ENCODE peak calls at places on chromosomes 6 and 20, in six cellular contexts. Y is body of pancreas, S is heart right ventricle, W is IMR-90, U is AG04450, O is Peyer's patch. R is an unnamed sample.

GRCh38 chr6:11711644-11711993 is 67.0 kb downstream of the ADTRP start:
- DNase-seq in Y (no peak), S (no peak), W (peak), U (peak), O (no peak), R (no peak)

GRCh38 chr6:100948381-100949133 is 67.4 kb upstream of the ASCC3 start:
- DNase-seq in Y (no peak), S (no peak), W (peak), U (no peak), O (peak), R (no peak)

GRCh38 chr6:106199998-106200397 is 113.9 kb downstream of the PRDM1 start:
- DNase-seq in Y (no peak), S (no peak), W (peak), U (peak), O (no peak), R (no peak)

GRCh38 chr20:52446421-52447231 is 255.0 kb upstream of the ZFP64 start:
- DNase-seq in Y (no peak), S (no peak), W (peak), U (peak), O (no peak), R (no peak)

GRCh38 chr6:83160167-83160566 is 32.9 kb downstream of the PGM3 start:
- DNase-seq in Y (no peak), S (no peak), W (no peak), U (no peak), O (no peak), R (no peak)

GRCh38 chr20:35742741-35743523 is 872 bp upstream of the RBM39 start:
- DNase-seq in Y (no peak), S (no peak), W (no peak), U (no peak), O (no peak), R (no peak)

GRCh38 chr6:32833599-32834155 is 4.9 kb downstream of the TAP2 start:
- DNase-seq in Y (no peak), S (no peak), W (no peak), U (no peak), O (no peak), R (no peak)

GRCh38 chr6:45586216-45587171 is 208.8 kb upstream of the SUPT3H start:
- DNase-seq in Y (no peak), S (no peak), W (no peak), U (no peak), O (peak), R (no peak)

GRCh38 chr20:19626896-19627295 is 131.2 kb upstream of the RIN2 start:
- DNase-seq in Y (no peak), S (no peak), W (peak), U (no peak), O (no peak), R (no peak)

GRCh38 chr20:21052686-21053001 is 53.5 kb downstream of the LINC00237 start:
- DNase-seq in Y (no peak), S (no peak), W (no peak), U (no peak), O (no peak), R (no peak)

GRCh38 chr6:118652051-118652699 is 784 bp upstream of the CEP85L start:
- DNase-seq in Y (no peak), S (no peak), W (no peak), U (no peak), O (no peak), R (no peak)

GRCh38 chr20:20796766-20797415 is 84.4 kb upstream of the RALGAPA2 start:
- DNase-seq in Y (no peak), S (no peak), W (no peak), U (no peak), O (no peak), R (no peak)

GRCh38 chr6:7725849-7726415 is at the start of gene BMP6:
- DNase-seq in Y (peak), S (peak), W (peak), U (peak), O (peak), R (peak)

GRCh38 chr20:25148181-25148981 is 47.1 kb upstream of the ENTPD6 start:
- DNase-seq in Y (peak), S (peak), W (peak), U (no peak), O (peak), R (peak)

GRCh38 chr6:25303234-25303633 is 24.1 kb downstream of the CARMIL1 start:
- DNase-seq in Y (no peak), S (no peak), W (no peak), U (no peak), O (no peak), R (no peak)

GRCh38 chr6:141103246-141103645 is 1029.5 kb upstream of the GJE1 start:
- DNase-seq in Y (no peak), S (no peak), W (peak), U (no peak), O (no peak), R (no peak)

GRCh38 chr6:111590209-111590955 is 15.3 kb downstream of the TRAF3IP2 start:
- DNase-seq in Y (no peak), S (no peak), W (peak), U (no peak), O (no peak), R (no peak)

GRCh38 chr20:61968932-61969331 is 96.7 kb downstream of the TAF4 start:
- DNase-seq in Y (no peak), S (no peak), W (no peak), U (no peak), O (peak), R (no peak)

GRCh38 chr6:2665169-2666070 is 85.3 kb downstream of the MYLK4 start:
- DNase-seq in Y (no peak), S (no peak), W (peak), U (no peak), O (no peak), R (no peak)

GRCh38 chr20:51156796-51157119 is 133.9 kb upstream of the KCNG1 start:
- DNase-seq in Y (no peak), S (no peak), W (no peak), U (no peak), O (no peak), R (no peak)

GRCh38 chr20:62009869-62010445 is 55.7 kb downstream of the TAF4 start:
- DNase-seq in Y (no peak), S (no peak), W (no peak), U (no peak), O (no peak), R (no peak)

GRCh38 chr20:43389231-43389630 is 68.5 kb upstream of the SRSF6 start:
- DNase-seq in Y (peak), S (peak), W (no peak), U (no peak), O (no peak), R (peak)

GRCh38 chr6:151001387-151002063 is 136.0 kb downstream of the MTHFD1L start:
- DNase-seq in Y (no peak), S (no peak), W (no peak), U (no peak), O (no peak), R (no peak)

GRCh38 chr20:7935027-7935551 is 5.2 kb downstream of the HAO1 start:
- DNase-seq in Y (no peak), S (no peak), W (no peak), U (no peak), O (no peak), R (no peak)

GRCh38 chr20:24493661-24494459 is 24.4 kb downstream of the SYNDIG1 start:
- DNase-seq in Y (no peak), S (no peak), W (no peak), U (no peak), O (no peak), R (no peak)

GRCh38 chr6:129115491-129115890 is 232.6 kb downstream of the LAMA2 start:
- DNase-seq in Y (no peak), S (no peak), W (no peak), U (no peak), O (no peak), R (no peak)

GRCh38 chr6:129501401-129502051 is 208.5 kb downstream of the ARHGAP18 start:
- DNase-seq in Y (peak), S (no peak), W (peak), U (peak), O (peak), R (peak)

GRCh38 chr6:141988954-141989705 is 143.6 kb upstream of the GJE1 start:
- DNase-seq in Y (peak), S (no peak), W (peak), U (peak), O (peak), R (no peak)

DNA sequence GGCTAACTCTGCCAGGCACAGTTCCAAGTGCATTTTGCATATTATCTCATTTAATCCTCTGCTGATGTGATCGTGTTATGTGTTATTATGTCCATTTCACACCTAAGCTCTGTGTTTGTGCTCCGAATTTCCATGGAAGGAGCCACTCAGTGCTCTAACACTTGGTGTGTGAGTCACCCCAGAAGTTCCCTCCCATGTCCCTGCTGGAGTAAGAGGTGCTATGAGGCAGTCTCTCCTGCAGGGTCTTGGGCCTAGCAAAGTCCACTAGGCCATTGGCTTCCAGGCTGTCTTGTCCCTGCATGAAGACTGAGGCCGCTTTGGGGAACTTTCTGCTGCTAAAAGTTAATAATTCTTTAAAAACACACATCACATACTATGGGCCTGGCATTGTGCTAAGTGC is 405.9 kb upstream of the SULF2 start:
- DNase-seq in Y (no peak), S (no peak), W (no peak), U (no peak), O (no peak), R (no peak)
- H3K27ac ChIP-seq in Y (no peak), S (no peak), W (no peak), U (no peak), O (peak), R (no peak)

DNA sequence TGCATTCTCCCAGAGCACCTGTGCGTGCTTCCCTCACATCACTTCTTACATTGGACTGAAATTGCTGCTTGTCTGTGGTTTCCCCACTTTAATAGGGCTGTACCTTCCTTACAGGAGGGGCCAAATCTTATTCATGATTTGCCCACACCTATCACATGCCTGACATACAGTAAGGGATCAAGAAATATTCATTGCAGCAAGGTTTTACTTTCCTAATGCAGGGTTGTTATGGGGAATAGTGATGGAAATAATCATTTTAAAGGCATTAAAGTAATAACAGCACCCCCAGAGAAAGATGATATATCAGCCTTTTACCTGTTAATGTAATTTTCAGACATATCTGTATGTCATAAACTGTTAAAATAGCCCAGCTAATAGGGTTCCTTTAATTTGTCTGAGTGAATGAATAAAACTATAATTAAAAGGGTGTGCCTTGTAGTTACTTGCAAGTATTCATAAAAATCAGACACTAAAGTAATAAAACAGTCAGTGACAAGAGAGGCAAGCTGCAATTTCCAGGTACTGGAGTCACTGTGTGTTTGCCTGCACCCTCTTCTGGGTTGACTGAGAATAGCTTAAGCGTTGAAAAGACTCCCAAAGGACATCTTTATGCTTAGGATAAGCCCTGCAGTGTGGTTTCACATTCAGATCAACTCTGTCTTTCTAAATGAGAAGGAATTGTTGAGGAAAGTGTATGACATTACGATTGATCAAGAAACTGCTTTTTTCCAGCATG is 182.7 kb downstream of the PHACTR1 start:
- DNase-seq in Y (no peak), S (no peak), W (no peak), U (no peak), O (no peak), R (no peak)
- TF ChIP-seq CTCF in Y (no peak), S (no peak), W (no peak), U (no peak), O (peak), R (no peak)

GRCh38 chr6:5866547-5867051 is 140.1 kb downstream of the NRN1 start:
- DNase-seq in Y (no peak), S (no peak), W (peak), U (no peak), O (no peak), R (no peak)
- H3K4me3 ChIP-seq in Y (no peak), S (peak), W (peak), U (peak), O (peak), R (peak)

DNA sequence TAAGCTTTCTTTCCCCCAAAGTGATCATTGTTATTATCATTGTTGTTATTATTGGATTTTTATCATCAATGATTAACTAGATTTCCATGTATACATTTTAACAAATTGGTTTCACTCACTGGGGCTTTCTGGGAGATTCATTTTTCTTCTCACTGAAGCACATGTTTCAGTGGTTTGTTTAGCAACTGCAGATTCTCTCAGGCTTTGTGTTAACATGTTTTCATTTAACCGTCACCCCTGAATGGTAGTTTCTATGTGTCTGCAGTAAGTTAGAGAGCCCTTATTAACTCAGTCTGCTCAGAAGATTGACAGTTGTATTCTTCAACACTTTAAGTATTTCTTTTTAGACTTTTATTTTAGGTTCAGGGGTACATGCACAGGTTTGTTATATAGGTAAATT is 12.4 kb downstream of the ZKSCAN4 start:
- DNase-seq in Y (no peak), S (no peak), W (no peak), U (no peak), O (no peak), R (no peak)
- H3K27ac ChIP-seq in Y (no peak), S (no peak), W (no peak), U (no peak), O (no peak), R (no peak)

GRCh38 chr20:37120497-37120896 is 24.7 kb upstream of the RBL1 start:
- DNase-seq in Y (no peak), S (no peak), W (no peak), U (no peak), O (no peak), R (no peak)
- TF ChIP-seq CTCF in Y (no peak), S (no peak), W (no peak), U (no peak), O (no peak), R (no peak)

DNA sequence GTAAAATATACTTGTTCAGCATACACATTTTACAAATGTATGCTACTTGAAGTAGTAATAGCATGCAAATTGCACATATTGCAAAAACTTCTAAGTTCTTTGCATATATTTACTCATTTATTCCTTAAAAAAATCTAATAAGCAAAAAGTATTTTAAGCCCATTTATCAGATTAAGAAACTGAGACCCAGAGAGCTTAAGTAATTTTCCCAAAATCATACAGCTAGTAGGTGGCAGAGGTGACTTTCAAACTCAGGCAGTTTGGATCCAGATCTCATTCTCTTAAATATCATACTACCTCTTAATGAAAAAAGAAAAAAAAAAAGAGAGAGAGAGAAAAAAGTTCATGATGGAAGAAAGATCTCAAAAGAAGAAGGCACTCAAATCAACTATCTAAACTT is 157.9 kb downstream of the RPS12 start:
- DNase-seq in Y (no peak), S (no peak), W (no peak), U (no peak), O (no peak), R (no peak)
- H3K4me3 ChIP-seq in Y (no peak), S (no peak), W (no peak), U (no peak), O (no peak), R (no peak)

GRCh38 chr6:139240161-139241010 is 51.4 kb downstream of the TXLNB start:
- DNase-seq in Y (peak), S (no peak), W (peak), U (peak), O (peak), R (no peak)
- H3K27ac ChIP-seq in Y (no peak), S (peak), W (peak), U (no peak), O (peak), R (peak)

R was measured in psoas muscle.